ENCODE peak calls at places on chromosomes 16 and 17, in seven cellular contexts. F is uterus, A is Panc1, P is PC-9, C is body of pancreas, E is lower lobe of right lung, W is psoas muscle. Q is an unnamed sample. For H3K4me1, the result is how much of the 10 kb centered on the place peaks cover.

GRCh38 chr17:49994085-49995054 is 654 bp downstream of the DLX3 start:
- DNase-seq in F (no peak), A (no peak), P (no peak), C (no peak), E (peak), W (no peak), Q (no peak)

GRCh38 chr17:43531955-43532354 is 14.2 kb downstream of the ETV4 start:
- DNase-seq in F (no peak), A (no peak), P (no peak), C (no peak), E (no peak), W (no peak), Q (no peak)

GRCh38 chr17:30554839-30555751 is 77.9 kb downstream of the GOSR1 start:
- DNase-seq in F (no peak), A (no peak), P (no peak), C (no peak), E (peak), W (no peak), Q (peak)

GRCh38 chr17:45785373-45786193 is 1.5 kb downstream of the CRHR1 start:
- DNase-seq in F (no peak), A (no peak), P (no peak), C (no peak), E (no peak), W (no peak), Q (no peak)

GRCh38 chr16:64469906-64470702 is 651.8 kb downstream of the CDH11 start:
- DNase-seq in F (no peak), A (no peak), P (no peak), C (no peak), E (no peak), W (peak), Q (peak)

GRCh38 chr17:46818929-46819859 is 702 bp upstream of the WNT3 start:
- DNase-seq in F (no peak), A (no peak), P (no peak), C (no peak), E (peak), W (no peak), Q (no peak)

GRCh38 chr17:67992541-67993152 is 3.6 kb downstream of the C17orf58 start:
- DNase-seq in F (no peak), A (no peak), P (no peak), C (no peak), E (no peak), W (no peak), Q (no peak)

GRCh38 chr17:29212681-29213121 is 32.5 kb upstream of the MYO18A start:
- DNase-seq in F (no peak), A (no peak), P (no peak), C (no peak), E (no peak), W (no peak), Q (no peak)

GRCh38 chr16:15509593-15510520 is 75.5 kb downstream of the BMERB1 start:
- DNase-seq in F (no peak), A (no peak), P (no peak), C (no peak), E (no peak), W (no peak), Q (no peak)

GRCh38 chr17:29565643-29566472 is 979 bp downstream of the ABHD15 start:
- DNase-seq in F (no peak), A (no peak), P (peak), C (peak), E (peak), W (peak), Q (no peak)

GRCh38 chr17:78908426-78908825 is 5.4 kb upstream of the CEP295NL start:
- DNase-seq in F (no peak), A (no peak), P (no peak), C (peak), E (no peak), W (no peak), Q (no peak)

GRCh38 chr17:75118307-75118706 is 8.5 kb downstream of the ARMC7 start:
- DNase-seq in F (no peak), A (no peak), P (no peak), C (no peak), E (no peak), W (no peak), Q (no peak)

GRCh38 chr17:57948169-57948554 is 7.0 kb downstream of the CUEDC1 start:
- DNase-seq in F (peak), A (no peak), P (no peak), C (no peak), E (peak), W (peak), Q (no peak)

GRCh38 chr16:30764086-30764485 is 2.0 kb downstream of the RNF40 start:
- DNase-seq in F (no peak), A (no peak), P (no peak), C (no peak), E (peak), W (no peak), Q (no peak)

GRCh38 chr17:77959926-77960521 is 1.5 kb downstream of the TNRC6C start:
- DNase-seq in F (no peak), A (no peak), P (no peak), C (no peak), E (no peak), W (no peak), Q (peak)

GRCh38 chr16:84618428-84619102 is 687 bp upstream of the COTL1 start:
- DNase-seq in F (peak), A (peak), P (peak), C (peak), E (no peak), W (no peak), Q (peak)

GRCh38 chr17:74325743-74326379 is at the start of gene KIF19:
- DNase-seq in F (no peak), A (no peak), P (no peak), C (peak), E (peak), W (peak), Q (peak)

GRCh38 chr16:16191493-16192167 is 31.7 kb downstream of the ABCC6 start:
- DNase-seq in F (no peak), A (no peak), P (no peak), C (no peak), E (no peak), W (no peak), Q (no peak)

GRCh38 chr17:15377200-15377599 is 35.8 kb upstream of the TEKT3 start:
- DNase-seq in F (peak), A (no peak), P (no peak), C (no peak), E (no peak), W (no peak), Q (peak)
- TF ChIP-seq CTCF in F (no peak), A (no peak), P (no peak), C (no peak), E (no peak), W (no peak), Q (peak)

GRCh38 chr16:10993649-10994048 is 49.3 kb downstream of the CLEC16A start:
- DNase-seq in F (no peak), A (no peak), P (no peak), C (no peak), E (no peak), W (no peak), Q (no peak)
- H3K27ac ChIP-seq in F (no peak), A (no peak), P (peak), C (no peak), E (no peak), W (no peak), Q (no peak)

DNA sequence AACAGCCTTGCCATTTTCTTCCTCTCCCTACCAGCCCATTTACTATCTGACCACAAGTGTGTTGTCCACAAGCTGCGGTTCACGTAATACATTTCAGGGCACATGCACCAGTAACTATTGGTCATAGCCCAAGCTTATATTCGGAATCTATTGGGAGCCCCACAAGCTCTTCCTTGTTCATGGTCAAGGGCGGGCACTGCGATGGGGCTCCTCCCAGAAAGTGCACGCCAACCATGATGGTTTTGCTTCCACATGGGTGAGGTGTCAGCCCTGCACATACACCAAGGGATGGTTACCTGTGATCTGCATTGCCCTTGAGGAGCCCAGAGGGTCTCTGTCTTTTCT is 12.1 kb downstream of the THRA start:
- DNase-seq in F (no peak), A (no peak), P (no peak), C (no peak), E (no peak), W (no peak), Q (no peak)
- H3K4me1 ChIP-seq in F (under half), A (half or more), P (under half), C (half or more), E (half or more), W (half or more), Q (half or more)

DNA sequence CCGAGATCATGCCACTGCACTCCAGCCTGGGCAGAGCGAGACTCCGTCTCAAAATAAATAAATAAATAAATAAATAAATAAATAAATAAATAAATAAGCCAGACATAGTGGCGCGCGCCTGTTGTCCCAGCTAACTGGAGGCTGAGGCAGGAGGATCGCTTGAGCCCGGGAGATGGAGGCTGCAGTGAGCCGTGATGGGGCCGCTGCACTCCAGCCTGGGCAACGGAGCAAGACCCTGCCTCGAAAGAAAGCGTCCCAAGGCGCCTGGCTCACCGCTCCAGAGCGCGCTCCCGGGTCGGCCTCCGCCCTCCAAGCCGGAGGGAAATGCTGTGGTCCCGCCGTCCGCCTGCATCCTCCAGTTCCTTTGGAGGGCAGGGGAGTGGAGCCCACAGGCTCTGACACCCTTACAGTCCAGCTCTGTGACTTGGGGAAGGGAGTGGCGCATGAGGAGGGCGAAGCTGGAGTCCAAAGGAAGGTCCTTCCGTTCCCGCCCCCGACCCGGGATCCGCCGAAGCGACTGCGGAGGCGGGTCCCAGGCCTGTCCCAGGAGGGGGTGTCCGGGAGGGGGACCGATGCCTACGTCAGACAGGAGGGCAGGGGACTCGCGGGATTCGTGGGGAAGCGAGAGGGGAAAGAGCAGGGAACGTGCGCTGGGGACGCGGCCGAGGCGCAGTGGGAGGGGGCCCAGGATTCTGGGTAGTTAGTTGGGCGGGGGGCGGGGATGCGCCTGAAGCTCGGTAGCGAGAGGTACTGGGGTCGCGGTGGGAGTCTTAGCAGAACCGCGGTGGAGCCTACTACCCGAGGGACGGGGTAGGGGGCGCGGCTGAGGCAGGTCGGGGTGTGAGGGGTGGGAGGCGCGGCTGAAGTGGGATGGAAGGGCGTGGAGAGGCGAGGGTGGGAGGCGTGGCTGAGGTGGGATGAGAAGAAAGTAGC is 8.4 kb upstream of the TRPV2 start:
- DNase-seq in F (peak), A (no peak), P (no peak), C (peak), E (peak), W (peak), Q (peak)
- TF ChIP-seq CTCF in F (no peak), A (no peak), P (no peak), C (no peak), E (no peak), W (no peak), Q (no peak)

GRCh38 chr17:21028192-21028591 is 14.6 kb downstream of the USP22 start:
- DNase-seq in F (no peak), A (no peak), P (no peak), C (no peak), E (no peak), W (no peak), Q (no peak)
- H3K27ac ChIP-seq in F (no peak), A (no peak), P (no peak), C (no peak), E (no peak), W (peak), Q (peak)

GRCh38 chr16:3874242-3874641 is 6.3 kb downstream of the CREBBP start:
- DNase-seq in F (no peak), A (no peak), P (no peak), C (no peak), E (no peak), W (no peak), Q (no peak)
- H3K4me1 ChIP-seq in F (under half), A (half or more), P (under half), C (half or more), E (half or more), W (half or more), Q (half or more)